ENCODE peak calls at places on chromosomes 1 and 21, in four cellular contexts. X is K562, N is H1, J is GM12878. G is an unnamed sample.

GRCh38 chr1:9181990-9182783 is 52.4 kb upstream of the H6PD start:
- DNase-seq in X (no peak), N (peak; percentile 73), J (no peak), G (no peak)

GRCh38 chr1:180881806-180882509 is 30.7 kb upstream of the KIAA1614 start:
- DNase-seq in X (peak; percentile 63), N (no peak), J (no peak), G (peak; percentile 67)

GRCh38 chr1:159959451-159959850 is 5.4 kb upstream of the SLAMF9 start:
- DNase-seq in X (no peak), N (no peak), J (no peak), G (no peak)

GRCh38 chr1:108881369-108881768 is 4.6 kb downstream of the GPSM2 start:
- DNase-seq in X (no peak), N (no peak), J (no peak), G (peak; percentile 36)

GRCh38 chr1:29237906-29238600 is 1.7 kb downstream of the PTPRU start:
- DNase-seq in X (peak; percentile 46), N (peak; percentile 72), J (no peak), G (no peak)

GRCh38 chr1:119884700-119885099 is 11.6 kb downstream of the ADAM30 start:
- DNase-seq in X (no peak), N (no peak), J (no peak), G (peak; percentile 15)

GRCh38 chr1:177065430-177065829 is 99.1 kb downstream of the ASTN1 start:
- DNase-seq in X (no peak), N (no peak), J (no peak), G (no peak)

GRCh38 chr1:118154220-118154619 is 30.8 kb downstream of the SPAG17 start:
- DNase-seq in X (no peak), N (no peak), J (peak; percentile 3), G (peak; percentile 1)

GRCh38 chr1:159200759-159201158 is 3.9 kb upstream of the ACKR1 start:
- DNase-seq in X (peak; percentile 21), N (no peak), J (no peak), G (no peak)

GRCh38 chr1:209577346-209577745 is 6.2 kb upstream of the CAMK1G start:
- DNase-seq in X (no peak), N (no peak), J (no peak), G (peak; percentile 49)

GRCh38 chr21:17708541-17709265 is 96.0 kb upstream of the BTG3 start:
- DNase-seq in X (no peak), N (no peak), J (no peak), G (no peak)

GRCh38 chr1:109838838-109839240 is 71.8 kb upstream of the CSF1 start:
- DNase-seq in X (no peak), N (no peak), J (no peak), G (peak; percentile 77)

GRCh38 chr1:7281821-7282220 is 489.3 kb upstream of the VAMP3 start:
- DNase-seq in X (no peak), N (no peak), J (no peak), G (peak; percentile 95)

GRCh38 chr1:51690285-51690961 is 73.5 kb downstream of the OSBPL9 start:
- DNase-seq in X (no peak), N (no peak), J (no peak), G (peak; percentile 92)

GRCh38 chr1:116321766-116322175 is 51.3 kb upstream of the ATP1A1 start:
- DNase-seq in X (no peak), N (no peak), J (no peak), G (no peak)

GRCh38 chr1:156114919-156115513 is 505 bp downstream of the LMNA start:
- DNase-seq in X (no peak), N (peak; percentile 79), J (no peak), G (no peak)

GRCh38 chr1:199723557-199723956 is 304.0 kb upstream of the NR5A2 start:
- DNase-seq in X (no peak), N (no peak), J (no peak), G (peak; percentile 18)

GRCh38 chr1:51255331-51255730 is 19.3 kb downstream of the RNF11 start:
- DNase-seq in X (no peak), N (no peak), J (no peak), G (peak; percentile 10)

GRCh38 chr1:26721669-26722355 is 26.0 kb downstream of the ARID1A start:
- DNase-seq in X (peak; percentile 41), N (no peak), J (no peak), G (no peak)

GRCh38 chr1:61585714-61586113 is 139.2 kb downstream of the TM2D1 start:
- DNase-seq in X (no peak), N (no peak), J (no peak), G (no peak)

GRCh38 chr1:25099343-25099951 is 132.9 kb downstream of the SYF2 start:
- DNase-seq in X (no peak), N (no peak), J (no peak), G (no peak)

GRCh38 chr1:94755675-94756074 is 64.5 kb upstream of the SLC44A3 start:
- DNase-seq in X (peak; percentile 16), N (no peak), J (no peak), G (peak; percentile 99)

GRCh38 chr1:211705439-211706205 is 30.2 kb upstream of the NEK2 start:
- DNase-seq in X (no peak), N (no peak), J (no peak), G (peak; percentile 25)

GRCh38 chr1:226308723-226309397 is at the start of gene LIN9:
- DNase-seq in X (peak; percentile 96), N (peak; percentile 98), J (peak; percentile 46), G (peak; percentile 87)

GRCh38 chr1:167171286-167171929 is 49.3 kb upstream of the POU2F1 start:
- DNase-seq in X (no peak), N (no peak), J (no peak), G (no peak)

GRCh38 chr1:217472915-217473314 is 158.0 kb downstream of the GPATCH2 start:
- DNase-seq in X (no peak), N (no peak), J (no peak), G (peak; percentile 17)

GRCh38 chr1:223838125-223838854 is 7.5 kb downstream of the TP53BP2 start:
- DNase-seq in X (no peak), N (no peak), J (no peak), G (no peak)

GRCh38 chr1:91819038-91819788 is 66.7 kb downstream of the TGFBR3 start:
- DNase-seq in X (no peak), N (no peak), J (no peak), G (no peak)

DNA sequence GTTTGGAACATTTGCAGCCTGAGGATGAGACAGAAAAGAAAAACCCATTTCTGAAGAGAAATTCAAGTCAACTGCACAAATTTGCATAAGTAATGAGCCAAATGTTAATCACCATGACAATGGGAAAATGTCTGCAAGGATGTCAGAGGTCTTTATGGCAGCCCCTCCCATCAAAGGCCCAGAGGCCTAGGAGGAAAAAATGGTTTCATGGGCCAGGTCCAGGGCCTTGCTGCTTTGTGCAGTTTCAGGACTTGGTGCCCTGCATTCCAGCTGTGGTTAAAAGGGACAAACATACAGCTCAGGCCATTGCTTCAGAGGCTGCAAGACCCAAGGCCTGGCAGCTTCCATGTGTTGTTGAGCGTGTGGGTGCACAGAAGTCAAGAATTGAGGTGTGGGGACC is 13.4 kb downstream of the RBM11 start:
- DNase-seq in X (no peak), N (no peak), J (no peak), G (no peak)
- TF ChIP-seq CHD1 in X (no peak), N (no peak), J (no peak), G (no peak)

DNA sequence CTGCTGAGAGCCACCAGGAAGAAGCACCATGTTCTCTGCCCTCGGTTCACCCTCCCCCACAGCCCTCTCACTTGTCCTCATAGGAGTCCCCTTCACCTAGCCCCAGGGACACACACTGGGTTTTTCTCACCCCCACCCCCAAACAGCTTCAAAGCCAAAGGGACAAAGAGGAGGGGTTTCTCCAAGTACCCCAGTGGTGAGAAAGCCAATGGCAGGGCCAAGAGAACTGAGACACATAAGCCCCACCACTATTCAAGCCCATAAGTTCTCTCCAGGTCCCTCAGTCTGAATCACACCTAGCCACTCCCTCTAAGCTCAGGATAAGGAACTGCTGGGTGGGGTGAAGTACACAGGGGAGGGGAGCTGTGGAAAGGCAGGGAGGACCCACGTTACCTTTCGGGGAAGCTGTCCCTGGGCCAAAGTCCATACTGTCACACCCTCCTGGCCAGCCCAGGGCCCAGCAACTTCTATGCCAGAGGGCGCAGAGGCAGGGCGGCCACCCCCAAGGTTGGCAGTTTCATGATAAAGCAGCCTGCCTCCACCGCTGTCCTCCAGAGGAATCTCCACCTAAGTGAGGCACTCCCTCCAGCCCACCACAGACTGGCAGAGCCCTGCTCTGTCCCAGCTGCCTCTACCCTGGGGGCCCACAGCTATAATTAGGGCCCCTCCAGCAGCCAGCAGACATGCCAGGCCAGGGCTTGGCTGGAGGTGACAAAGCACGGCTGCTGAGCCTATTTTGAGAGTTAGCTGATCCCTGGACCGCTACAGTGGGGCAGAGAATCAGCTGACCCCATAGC is 39.0 kb upstream of the PPP1R15B start:
- DNase-seq in X (peak; percentile 52), N (no peak), J (no peak), G (no peak)
- TF ChIP-seq RAD21 in X (no peak), N (no peak), J (no peak), G (no peak)

GRCh38 chr1:47441450-47442106 is 3.7 kb downstream of the FOXD2 start:
- DNase-seq in X (no peak), N (no peak), J (no peak), G (no peak)

GRCh38 chr1:47440849-47441170 is 3.0 kb downstream of the FOXD2 start:
- DNase-seq in X (no peak), N (no peak), J (no peak), G (no peak)

GRCh38 chr1:47439151-47440051 is 1.6 kb downstream of the FOXD2 start:
- DNase-seq in X (no peak), N (peak; percentile 69), J (no peak), G (no peak)

GRCh38 chr1:47438321-47439150 is 692 bp downstream of the FOXD2 start:
- DNase-seq in X (peak; percentile 72), N (peak; percentile 73), J (no peak), G (no peak)

DNA sequence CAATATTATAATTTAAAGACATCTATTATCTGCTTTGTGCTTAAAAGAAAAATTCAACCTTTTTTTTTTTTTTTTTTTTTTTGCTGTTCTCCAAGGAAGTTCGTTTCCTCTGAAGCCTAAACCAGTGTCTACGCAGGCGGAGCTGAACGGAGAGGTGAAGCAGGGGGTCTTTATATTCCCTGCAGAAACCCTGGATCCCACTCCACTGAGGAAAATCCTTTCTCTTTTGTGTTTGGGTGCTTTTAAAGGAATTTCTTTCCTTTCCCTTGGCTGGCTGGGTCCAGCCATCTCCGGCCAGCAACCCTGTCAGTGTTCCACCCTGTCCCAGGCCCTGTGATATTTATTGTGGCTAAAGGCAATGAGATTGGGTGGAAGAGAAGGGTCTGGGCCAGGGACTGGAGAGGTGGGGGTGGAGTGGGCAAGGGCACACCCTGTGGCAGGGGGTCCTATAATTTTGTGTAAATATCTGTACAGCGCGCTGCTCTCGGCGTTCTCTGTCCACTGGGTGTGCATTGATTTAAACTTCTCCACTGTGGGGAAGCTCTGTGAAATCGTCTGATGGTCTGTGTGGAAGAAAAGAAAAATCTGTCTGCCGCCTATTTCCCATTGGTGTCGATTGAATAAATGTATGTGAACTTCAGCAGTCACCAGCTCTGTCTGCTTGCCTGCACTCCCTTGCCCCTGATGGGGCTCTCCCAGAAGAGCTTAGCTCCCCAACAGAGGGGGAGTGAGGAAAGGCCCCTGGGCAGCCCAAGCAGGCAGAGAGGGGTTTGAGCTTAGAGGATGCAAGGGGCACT is 2.4 kb downstream of the FOXD2 start:
- DNase-seq in X (no peak), N (peak; percentile 63), J (no peak), G (no peak)
- TF ChIP-seq CHD1 in X (no peak), N (no peak), J (no peak), G (no peak)

GRCh38 chr21:34844033-34844923 is 175.5 kb downstream of the CLIC6 start:
- DNase-seq in X (no peak), N (no peak), J (no peak), G (peak; percentile 71)
- TF ChIP-seq RAD21 in X (no peak), N (no peak), J (no peak), G (no peak)

G was measured in IMR-90.